ENCODE peak calls at places on chromosomes 16 and 17, in five cellular contexts. T is nephron progenitor cell, K is ecto neural progenitor cell, J is NCI-H774, O is heart left ventricle. Z is an unnamed sample.

GRCh38 chr17:27952366-27952765 is 59.2 kb upstream of the LYRM9 start:
- DNase-seq in J (no peak), O (no peak), K (no peak), T (no peak), Z (no peak)

GRCh38 chr16:29745126-29745852 is 501 bp downstream of the C16orf54 start:
- DNase-seq in O (no peak), T (no peak), K (no peak), J (no peak), Z (no peak)

GRCh38 chr17:39942076-39942475 is 14.5 kb downstream of the LRRC3C start:
- DNase-seq in J (no peak), T (no peak), O (no peak), K (no peak), Z (no peak)

GRCh38 chr17:81329279-81329926 is 34.3 kb upstream of the SLC38A10 start:
- DNase-seq in K (peak), O (peak), T (peak), J (no peak), Z (peak)

GRCh38 chr17:70892527-70892926 is 723.2 kb downstream of the KCNJ2 start:
- DNase-seq in J (no peak), T (no peak), K (no peak), O (no peak), Z (no peak)

GRCh38 chr16:66292241-66292935 is 74.1 kb upstream of the CDH5 start:
- DNase-seq in T (no peak), K (no peak), O (no peak), J (no peak), Z (no peak)

GRCh38 chr16:74623214-74623842 is 16.4 kb upstream of the GLG1 start:
- DNase-seq in T (no peak), O (no peak), K (no peak), J (no peak), Z (no peak)

GRCh38 chr17:16900288-16900882 is 71.5 kb downstream of the TNFRSF13B start:
- DNase-seq in T (no peak), O (no peak), J (no peak), K (peak), Z (no peak)

GRCh38 chr17:49703557-49704277 is 4.0 kb downstream of the SLC35B1 start:
- DNase-seq in O (no peak), J (no peak), K (peak), T (peak), Z (peak)

GRCh38 chr16:57444711-57445110 is 2.5 kb downstream of the CIAPIN1 start:
- DNase-seq in J (no peak), O (no peak), T (no peak), K (no peak), Z (no peak)

GRCh38 chr16:77531741-77532140 is 96.9 kb upstream of the ADAMTS18 start:
- DNase-seq in T (no peak), K (no peak), J (peak), O (no peak), Z (no peak)

GRCh38 chr17:76268015-76268749 is 3.0 kb downstream of the UBALD2 start:
- DNase-seq in O (peak), T (no peak), J (no peak), K (no peak), Z (no peak)

GRCh38 chr17:64061157-64061898 is 40.9 kb upstream of the ICAM2 start:
- DNase-seq in J (no peak), O (no peak), T (no peak), K (no peak), Z (no peak)

GRCh38 chr17:76382305-76382802 is 2.1 kb upstream of the SPHK1 start:
- DNase-seq in J (no peak), T (peak), K (peak), O (peak), Z (no peak)

GRCh38 chr16:57128787-57129389 is 36.5 kb downstream of the CPNE2 start:
- DNase-seq in T (no peak), K (no peak), J (no peak), O (no peak), Z (no peak)

GRCh38 chr17:82283208-82283749 is 9.8 kb upstream of the CSNK1D start:
- DNase-seq in K (no peak), J (peak), T (no peak), O (no peak), Z (no peak)

GRCh38 chr16:46882940-46883307 is 1.2 kb upstream of the GPT2 start:
- DNase-seq in O (no peak), K (no peak), T (no peak), J (no peak), Z (no peak)

GRCh38 chr17:48871551-48872351 is 20.8 kb upstream of the ATP5MC1 start:
- DNase-seq in T (peak), J (no peak), O (peak), K (no peak), Z (no peak)

GRCh38 chr16:27318399-27319256 is 4.9 kb downstream of the IL4R start:
- DNase-seq in K (no peak), J (no peak), O (peak), T (no peak), Z (no peak)

GRCh38 chr16:58460219-58460610 is 39.7 kb upstream of the NDRG4 start:
- DNase-seq in T (no peak), J (no peak), K (no peak), O (no peak), Z (no peak)